ENCODE peak calls at places on chromosomes 1 and 21, in six cellular contexts. P, U, M, A, I and Q are unnamed samples.

GRCh38 chr1:66519988-66520387 is 14.0 kb upstream of the SGIP1 start:
- DNase-seq in U (no peak), P (no peak), M (no peak), A (no peak), I (no peak), Q (no peak)

GRCh38 chr21:16426936-16427335 is 697.2 kb downstream of the USP25 start:
- DNase-seq in I (no peak), A (no peak), U (no peak), M (no peak), P (no peak), Q (no peak)

GRCh38 chr1:58932820-58933598 is 149.2 kb upstream of the JUN start:
- DNase-seq in U (peak), I (no peak), A (peak), P (no peak), M (no peak), Q (no peak)

GRCh38 chr1:37501661-37502060 is 12.9 kb downstream of the MEAF6 start:
- DNase-seq in U (no peak), M (no peak), I (no peak), A (no peak), P (no peak), Q (peak)

GRCh38 chr1:15016001-15016400 is 137.5 kb upstream of the TMEM51 start:
- DNase-seq in M (no peak), P (no peak), I (no peak), U (no peak), A (no peak), Q (no peak)

GRCh38 chr1:234973426-234974250 is 155.0 kb downstream of the TOMM20 start:
- DNase-seq in A (peak), I (no peak), U (no peak), M (no peak), P (no peak), Q (no peak)

GRCh38 chr1:218344814-218345672 is at the start of gene TGFB2:
- DNase-seq in M (no peak), U (peak), A (peak), P (peak), I (no peak), Q (no peak)

GRCh38 chr1:56284933-56285332 is 294.4 kb downstream of the PLPP3 start:
- DNase-seq in U (peak), A (no peak), I (peak), M (no peak), P (no peak), Q (no peak)

GRCh38 chr1:92877081-92877711 is 45.4 kb downstream of the RPL5 start:
- DNase-seq in A (no peak), U (no peak), I (no peak), P (no peak), M (no peak), Q (no peak)

GRCh38 chr1:36609241-36610027 is 126.7 kb upstream of the CSF3R start:
- DNase-seq in U (peak), M (peak), P (peak), I (no peak), A (peak), Q (no peak)

GRCh38 chr1:185768371-185768770 is 34.2 kb downstream of the HMCN1 start:
- DNase-seq in U (no peak), A (no peak), I (no peak), P (no peak), M (no peak), Q (no peak)

GRCh38 chr1:221887091-221887746 is 145.3 kb upstream of the DUSP10 start:
- DNase-seq in M (peak), I (peak), A (peak), U (peak), P (no peak), Q (peak)

GRCh38 chr1:183622884-183623785 is 12.4 kb downstream of the ARPC5 start:
- DNase-seq in A (peak), P (peak), U (peak), M (no peak), I (no peak), Q (no peak)

GRCh38 chr1:84264961-84265360 is 36.5 kb upstream of the SAMD13 start:
- DNase-seq in P (no peak), U (no peak), M (no peak), A (no peak), I (no peak), Q (no peak)

GRCh38 chr1:36988741-36989193 is 45.5 kb downstream of the GRIK3 start:
- DNase-seq in P (no peak), U (no peak), M (no peak), I (no peak), A (no peak), Q (no peak)

GRCh38 chr1:194975913-194976312 is 1632.3 kb downstream of the KCNT2 start:
- DNase-seq in M (no peak), U (no peak), P (no peak), I (no peak), A (no peak), Q (no peak)

GRCh38 chr1:51642739-51643142 is 25.8 kb downstream of the OSBPL9 start:
- DNase-seq in U (peak), I (peak), M (no peak), A (no peak), P (no peak), Q (no peak)

GRCh38 chr1:113125469-113125868 is 52.5 kb downstream of the LRIG2 start:
- DNase-seq in M (no peak), P (no peak), U (no peak), A (no peak), I (no peak), Q (no peak)

GRCh38 chr1:39692152-39693064 is 1.2 kb upstream of the HPCAL4 start:
- DNase-seq in U (no peak), P (peak), I (no peak), A (peak), M (no peak), Q (no peak)

GRCh38 chr1:204891860-204892259 is 21.2 kb downstream of the NFASC start:
- DNase-seq in P (no peak), A (no peak), U (no peak), M (no peak), I (no peak), Q (no peak)

GRCh38 chr1:224317383-224318045 is 12.5 kb downstream of the NVL start:
- DNase-seq in M (no peak), P (no peak), I (no peak), U (no peak), A (no peak), Q (no peak)

GRCh38 chr1:237873487-237873927 is 17.2 kb downstream of the ZP4 start:
- DNase-seq in M (peak), P (no peak), A (no peak), I (no peak), U (peak), Q (no peak)

GRCh38 chr1:150560986-150561829 is 12.0 kb downstream of the ADAMTSL4 start:
- DNase-seq in U (peak), P (peak), M (peak), A (peak), I (peak), Q (peak)

GRCh38 chr1:41783189-41783639 is 135.5 kb downstream of the HIVEP3 start:
- DNase-seq in U (peak), M (no peak), P (no peak), A (no peak), I (peak), Q (no peak)

GRCh38 chr1:170634293-170634692 is 29.6 kb upstream of the PRRX1 start:
- DNase-seq in I (peak), M (no peak), U (no peak), A (no peak), P (no peak), Q (no peak)

GRCh38 chr1:93448983-93449805 is 1.3 kb downstream of the FNBP1L start:
- DNase-seq in P (peak), U (peak), M (no peak), I (no peak), A (peak), Q (no peak)

GRCh38 chr21:38679531-38679930 is 126.2 kb upstream of the ETS2 start:
- DNase-seq in P (no peak), U (peak), I (no peak), M (no peak), A (no peak), Q (no peak)

GRCh38 chr21:15437873-15438272 is 291.9 kb upstream of the USP25 start:
- DNase-seq in I (no peak), M (no peak), A (no peak), P (no peak), U (peak), Q (no peak)

GRCh38 chr1:63980706-63981407 is 207.0 kb downstream of the ROR1 start:
- DNase-seq in U (no peak), A (peak), M (no peak), I (no peak), P (no peak), Q (no peak)

GRCh38 chr1:158496379-158496778 is 24.4 kb downstream of the OR10R2 start:
- DNase-seq in P (no peak), U (peak), I (no peak), A (no peak), M (no peak), Q (no peak)

GRCh38 chr1:79781261-79781660 is 774.7 kb upstream of the ADGRL4 start:
- DNase-seq in U (peak), A (no peak), I (no peak), P (no peak), M (no peak), Q (no peak)

GRCh38 chr1:202852163-202852904 is 36.6 kb downstream of the RABIF start:
- DNase-seq in I (peak), U (peak), A (no peak), P (peak), M (peak), Q (no peak)

GRCh38 chr1:151277249-151277648 is 4.8 kb upstream of the ZNF687 start:
- DNase-seq in P (no peak), A (no peak), U (no peak), M (no peak), I (no peak), Q (no peak)

GRCh38 chr1:11059166-11059989 is 440 bp downstream of the SRM start:
- DNase-seq in I (no peak), A (no peak), U (peak), M (no peak), P (no peak), Q (no peak)
- TF ChIP-seq CTCF in I (peak), A (no peak), U (no peak), M (no peak), P (no peak), Q (no peak)

GRCh38 chr1:1344672-1345361 is 4.4 kb downstream of the DVL1 start:
- DNase-seq in P (peak), I (no peak), M (no peak), U (peak), A (peak), Q (no peak)
- TF ChIP-seq CTCF in P (peak), I (peak), M (peak), U (peak), A (peak), Q (peak)

GRCh38 chr1:155651861-155652661 is 36.5 kb downstream of the YY1AP1 start:
- DNase-seq in M (no peak), A (no peak), I (no peak), U (no peak), P (no peak), Q (no peak)
- TF ChIP-seq CTCF in M (no peak), A (no peak), I (no peak), U (no peak), P (no peak), Q (no peak)

GRCh38 chr1:54604572-54605370 is 18.6 kb downstream of the FAM151A start:
- DNase-seq in M (no peak), I (no peak), P (no peak), A (no peak), U (no peak), Q (no peak)
- TF ChIP-seq CTCF in M (no peak), I (no peak), P (no peak), A (no peak), U (no peak), Q (no peak)